ENCODE peak calls at places on chromosome 17, in ten cellular contexts. One of them, this sample, is unnamed. For H3K4me1, the result is how much of the 10 kb centered on the place peaks cover.

GRCh38 chr17:64343833-64344637 is 46.6 kb downstream of the PECAM1 start:
- DNase-seq in CD8-positive, alpha-beta T cell: no peak
- DNase-seq in neural progenitor cell: peak
- DNase-seq in right atrium auricular region: peak
- DNase-seq in left lung: peak
- DNase-seq in RWPE2: no peak
- DNase-seq in sigmoid colon: peak
- DNase-seq in GM23248: peak
- DNase-seq in cardiac muscle cell: no peak
- DNase-seq in H1: no peak
- DNase-seq in this sample: no peak

GRCh38 chr17:31379796-31380195 is 11.7 kb upstream of the RAB11FIP4 start:
- DNase-seq in sigmoid colon: no peak
- DNase-seq in H1: no peak
- DNase-seq in right atrium auricular region: no peak
- DNase-seq in RWPE2: no peak
- DNase-seq in CD8-positive, alpha-beta T cell: no peak
- DNase-seq in neural progenitor cell: no peak
- DNase-seq in GM23248: no peak
- DNase-seq in cardiac muscle cell: no peak
- DNase-seq in left lung: no peak
- DNase-seq in this sample: no peak

GRCh38 chr17:8420041-8420934 is 15.4 kb upstream of the NDEL1 start:
- DNase-seq in neural progenitor cell: no peak
- DNase-seq in right atrium auricular region: peak
- DNase-seq in GM23248: peak
- DNase-seq in RWPE2: no peak
- DNase-seq in left lung: no peak
- DNase-seq in H1: no peak
- DNase-seq in cardiac muscle cell: peak
- DNase-seq in sigmoid colon: peak
- DNase-seq in CD8-positive, alpha-beta T cell: no peak
- DNase-seq in this sample: no peak

GRCh38 chr17:37359682-37360188 is 16.1 kb upstream of the C17orf78 start:
- DNase-seq in left lung: no peak
- DNase-seq in GM23248: peak
- DNase-seq in sigmoid colon: peak
- DNase-seq in RWPE2: no peak
- DNase-seq in CD8-positive, alpha-beta T cell: no peak
- DNase-seq in H1: no peak
- DNase-seq in right atrium auricular region: peak
- DNase-seq in neural progenitor cell: no peak
- DNase-seq in cardiac muscle cell: no peak
- DNase-seq in this sample: no peak

GRCh38 chr17:64707077-64707591 is 45.0 kb upstream of the SMURF2 start:
- DNase-seq in left lung: peak
- DNase-seq in GM23248: peak
- DNase-seq in CD8-positive, alpha-beta T cell: no peak
- DNase-seq in H1: no peak
- DNase-seq in sigmoid colon: peak
- DNase-seq in cardiac muscle cell: peak
- DNase-seq in RWPE2: peak
- DNase-seq in neural progenitor cell: no peak
- DNase-seq in right atrium auricular region: peak
- DNase-seq in this sample: no peak

GRCh38 chr17:28519236-28519635 is 13.1 kb downstream of the FOXN1 start:
- DNase-seq in neural progenitor cell: no peak
- DNase-seq in H1: no peak
- DNase-seq in GM23248: no peak
- DNase-seq in cardiac muscle cell: no peak
- DNase-seq in sigmoid colon: no peak
- DNase-seq in CD8-positive, alpha-beta T cell: no peak
- DNase-seq in RWPE2: no peak
- DNase-seq in right atrium auricular region: no peak
- DNase-seq in left lung: no peak
- DNase-seq in this sample: no peak

GRCh38 chr17:42520540-42520951 is 15.5 kb upstream of the NAGLU start:
- DNase-seq in right atrium auricular region: no peak
- DNase-seq in left lung: no peak
- DNase-seq in cardiac muscle cell: no peak
- DNase-seq in CD8-positive, alpha-beta T cell: peak
- DNase-seq in neural progenitor cell: peak
- DNase-seq in RWPE2: no peak
- DNase-seq in H1: peak
- DNase-seq in GM23248: peak
- DNase-seq in sigmoid colon: no peak
- DNase-seq in this sample: no peak

GRCh38 chr17:4947010-4947410 is 1.3 kb downstream of the PFN1 start:
- DNase-seq in sigmoid colon: peak
- DNase-seq in left lung: peak
- DNase-seq in RWPE2: no peak
- DNase-seq in H1: no peak
- DNase-seq in CD8-positive, alpha-beta T cell: no peak
- DNase-seq in neural progenitor cell: peak
- DNase-seq in right atrium auricular region: no peak
- DNase-seq in cardiac muscle cell: peak
- DNase-seq in GM23248: peak
- DNase-seq in this sample: no peak

GRCh38 chr17:64264891-64265290 is 1.8 kb upstream of the TEX2 start:
- DNase-seq in sigmoid colon: no peak
- DNase-seq in H1: no peak
- DNase-seq in left lung: no peak
- DNase-seq in neural progenitor cell: no peak
- DNase-seq in GM23248: peak
- DNase-seq in right atrium auricular region: no peak
- DNase-seq in RWPE2: no peak
- DNase-seq in CD8-positive, alpha-beta T cell: no peak
- DNase-seq in cardiac muscle cell: no peak
- DNase-seq in this sample: no peak

GRCh38 chr17:39235555-39236221 is 9.9 kb upstream of the STAC2 start:
- DNase-seq in cardiac muscle cell: peak
- DNase-seq in neural progenitor cell: peak
- DNase-seq in GM23248: peak
- DNase-seq in CD8-positive, alpha-beta T cell: peak
- DNase-seq in left lung: no peak
- DNase-seq in H1: peak
- DNase-seq in RWPE2: no peak
- DNase-seq in right atrium auricular region: no peak
- DNase-seq in sigmoid colon: no peak
- DNase-seq in this sample: peak

GRCh38 chr17:7789131-7789530 is 44.9 kb upstream of the KDM6B start:
- DNase-seq in cardiac muscle cell: no peak
- DNase-seq in right atrium auricular region: no peak
- DNase-seq in sigmoid colon: no peak
- DNase-seq in neural progenitor cell: no peak
- DNase-seq in CD8-positive, alpha-beta T cell: no peak
- DNase-seq in RWPE2: no peak
- DNase-seq in H1: no peak
- DNase-seq in GM23248: no peak
- DNase-seq in left lung: no peak
- DNase-seq in this sample: no peak

GRCh38 chr17:21143695-21144094 is 16.9 kb downstream of the DHRS7B start:
- DNase-seq in H1: no peak
- DNase-seq in left lung: no peak
- DNase-seq in RWPE2: no peak
- DNase-seq in sigmoid colon: no peak
- DNase-seq in GM23248: no peak
- DNase-seq in cardiac muscle cell: no peak
- DNase-seq in right atrium auricular region: no peak
- DNase-seq in CD8-positive, alpha-beta T cell: no peak
- DNase-seq in neural progenitor cell: no peak
- DNase-seq in this sample: no peak

GRCh38 chr17:78559024-78559423 is 18.2 kb downstream of the DNAH17 start:
- DNase-seq in left lung: no peak
- DNase-seq in H1: no peak
- DNase-seq in RWPE2: no peak
- DNase-seq in GM23248: no peak
- DNase-seq in cardiac muscle cell: no peak
- DNase-seq in neural progenitor cell: no peak
- DNase-seq in CD8-positive, alpha-beta T cell: no peak
- DNase-seq in sigmoid colon: no peak
- DNase-seq in right atrium auricular region: no peak
- DNase-seq in this sample: no peak

GRCh38 chr17:17568772-17569195 is 22.7 kb downstream of the PEMT start:
- DNase-seq in sigmoid colon: no peak
- DNase-seq in left lung: peak
- DNase-seq in neural progenitor cell: peak
- DNase-seq in cardiac muscle cell: peak
- DNase-seq in RWPE2: no peak
- DNase-seq in H1: peak
- DNase-seq in right atrium auricular region: no peak
- DNase-seq in CD8-positive, alpha-beta T cell: peak
- DNase-seq in GM23248: peak
- DNase-seq in this sample: peak

GRCh38 chr17:38749222-38750043 is 1.3 kb upstream of the PCGF2 start:
- DNase-seq in CD8-positive, alpha-beta T cell: no peak
- DNase-seq in right atrium auricular region: peak
- DNase-seq in RWPE2: peak
- DNase-seq in cardiac muscle cell: peak
- DNase-seq in neural progenitor cell: peak
- DNase-seq in GM23248: peak
- DNase-seq in sigmoid colon: peak
- DNase-seq in left lung: peak
- DNase-seq in H1: peak
- DNase-seq in this sample: no peak

GRCh38 chr17:12457493-12457892 is 208.2 kb upstream of the MYOCD start:
- DNase-seq in left lung: no peak
- DNase-seq in GM23248: peak
- DNase-seq in cardiac muscle cell: no peak
- DNase-seq in H1: no peak
- DNase-seq in neural progenitor cell: no peak
- DNase-seq in right atrium auricular region: no peak
- DNase-seq in RWPE2: no peak
- DNase-seq in sigmoid colon: no peak
- DNase-seq in CD8-positive, alpha-beta T cell: no peak
- DNase-seq in this sample: no peak

GRCh38 chr17:64196626-64197025 is 66.4 kb downstream of the TEX2 start:
- DNase-seq in CD8-positive, alpha-beta T cell: no peak
- DNase-seq in right atrium auricular region: no peak
- DNase-seq in sigmoid colon: no peak
- DNase-seq in H1: no peak
- DNase-seq in neural progenitor cell: no peak
- DNase-seq in RWPE2: no peak
- DNase-seq in GM23248: peak
- DNase-seq in cardiac muscle cell: no peak
- DNase-seq in left lung: no peak
- DNase-seq in this sample: no peak

GRCh38 chr17:39239640-39240314 is 14.0 kb upstream of the STAC2 start:
- DNase-seq in H1: peak
- DNase-seq in cardiac muscle cell: peak
- DNase-seq in RWPE2: no peak
- DNase-seq in neural progenitor cell: peak
- DNase-seq in right atrium auricular region: no peak
- DNase-seq in CD8-positive, alpha-beta T cell: peak
- DNase-seq in sigmoid colon: peak
- DNase-seq in GM23248: no peak
- DNase-seq in left lung: peak
- DNase-seq in this sample: peak

GRCh38 chr17:37547986-37548385 is 58.3 kb downstream of the DUSP14 start:
- DNase-seq in sigmoid colon: no peak
- DNase-seq in neural progenitor cell: no peak
- DNase-seq in GM23248: no peak
- DNase-seq in RWPE2: no peak
- DNase-seq in cardiac muscle cell: peak
- DNase-seq in right atrium auricular region: no peak
- DNase-seq in CD8-positive, alpha-beta T cell: no peak
- DNase-seq in H1: no peak
- DNase-seq in left lung: no peak
- DNase-seq in this sample: no peak

GRCh38 chr17:48841395-48841831 is 10.6 kb downstream of the CALCOCO2 start:
- DNase-seq in right atrium auricular region: no peak
- DNase-seq in neural progenitor cell: no peak
- DNase-seq in left lung: no peak
- DNase-seq in H1: no peak
- DNase-seq in RWPE2: no peak
- DNase-seq in cardiac muscle cell: no peak
- DNase-seq in CD8-positive, alpha-beta T cell: peak
- DNase-seq in GM23248: peak
- DNase-seq in sigmoid colon: no peak
- DNase-seq in this sample: no peak
- H3K4me1 ChIP-seq in right atrium auricular region: under half
- H3K4me1 ChIP-seq in neural progenitor cell: under half
- H3K4me1 ChIP-seq in left lung: half or more
- H3K4me1 ChIP-seq in H1: under half
- H3K4me1 ChIP-seq in RWPE2: under half
- H3K4me1 ChIP-seq in cardiac muscle cell: under half
- H3K4me1 ChIP-seq in CD8-positive, alpha-beta T cell: under half
- H3K4me1 ChIP-seq in GM23248: under half
- H3K4me1 ChIP-seq in sigmoid colon: under half
- H3K4me1 ChIP-seq in this sample: under half

DNA sequence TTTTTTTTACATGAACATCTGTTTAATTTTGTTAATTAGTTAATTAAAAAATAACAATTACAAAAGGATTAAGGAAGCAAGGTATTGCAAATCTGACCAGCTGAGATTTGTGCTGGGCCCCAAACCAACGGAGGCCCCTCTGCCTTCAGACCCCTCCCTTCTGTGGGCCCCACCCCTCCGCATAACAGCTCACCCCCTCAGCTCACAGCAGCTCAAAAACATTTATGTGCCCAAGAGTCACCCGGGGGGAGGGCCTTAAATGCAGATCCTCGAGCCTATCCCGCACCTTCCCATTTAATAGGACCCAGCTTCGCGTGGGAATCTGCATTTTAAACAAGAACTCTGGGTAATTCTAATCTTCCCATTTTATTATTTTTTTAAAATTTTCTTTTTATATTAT is 75.0 kb downstream of the MGAT5B start:
- DNase-seq in sigmoid colon: no peak
- DNase-seq in CD8-positive, alpha-beta T cell: no peak
- DNase-seq in RWPE2: no peak
- DNase-seq in cardiac muscle cell: no peak
- DNase-seq in right atrium auricular region: no peak
- DNase-seq in GM23248: no peak
- DNase-seq in H1: no peak
- DNase-seq in neural progenitor cell: no peak
- DNase-seq in left lung: no peak
- DNase-seq in this sample: no peak
- H3K4me1 ChIP-seq in sigmoid colon: under half
- H3K4me1 ChIP-seq in CD8-positive, alpha-beta T cell: under half
- H3K4me1 ChIP-seq in RWPE2: under half
- H3K4me1 ChIP-seq in cardiac muscle cell: under half
- H3K4me1 ChIP-seq in right atrium auricular region: under half
- H3K4me1 ChIP-seq in GM23248: under half
- H3K4me1 ChIP-seq in H1: under half
- H3K4me1 ChIP-seq in neural progenitor cell: under half
- H3K4me1 ChIP-seq in left lung: under half
- H3K4me1 ChIP-seq in this sample: under half

GRCh38 chr17:73302189-73302588 is 9.6 kb downstream of the CDC42EP4 start:
- DNase-seq in sigmoid colon: no peak
- DNase-seq in cardiac muscle cell: no peak
- DNase-seq in RWPE2: no peak
- DNase-seq in CD8-positive, alpha-beta T cell: no peak
- DNase-seq in neural progenitor cell: no peak
- DNase-seq in H1: no peak
- DNase-seq in left lung: no peak
- DNase-seq in GM23248: peak
- DNase-seq in right atrium auricular region: no peak
- DNase-seq in this sample: no peak
- H3K4me1 ChIP-seq in sigmoid colon: half or more
- H3K4me1 ChIP-seq in cardiac muscle cell: under half
- H3K4me1 ChIP-seq in RWPE2: under half
- H3K4me1 ChIP-seq in CD8-positive, alpha-beta T cell: under half
- H3K4me1 ChIP-seq in neural progenitor cell: under half
- H3K4me1 ChIP-seq in H1: under half
- H3K4me1 ChIP-seq in left lung: half or more
- H3K4me1 ChIP-seq in GM23248: half or more
- H3K4me1 ChIP-seq in right atrium auricular region: under half
- H3K4me1 ChIP-seq in this sample: under half

GRCh38 chr17:40456396-40456951 is 13.2 kb downstream of the IGFBP4 start:
- DNase-seq in H1: no peak
- DNase-seq in cardiac muscle cell: no peak
- DNase-seq in GM23248: peak
- DNase-seq in sigmoid colon: peak
- DNase-seq in RWPE2: no peak
- DNase-seq in left lung: no peak
- DNase-seq in CD8-positive, alpha-beta T cell: no peak
- DNase-seq in right atrium auricular region: no peak
- DNase-seq in neural progenitor cell: no peak
- DNase-seq in this sample: no peak
- H3K4me1 ChIP-seq in H1: under half
- H3K4me1 ChIP-seq in cardiac muscle cell: under half
- H3K4me1 ChIP-seq in GM23248: half or more
- H3K4me1 ChIP-seq in sigmoid colon: half or more
- H3K4me1 ChIP-seq in RWPE2: under half
- H3K4me1 ChIP-seq in left lung: under half
- H3K4me1 ChIP-seq in CD8-positive, alpha-beta T cell: under half
- H3K4me1 ChIP-seq in right atrium auricular region: under half
- H3K4me1 ChIP-seq in neural progenitor cell: under half
- H3K4me1 ChIP-seq in this sample: under half